ENCODE peak calls at places on chromosomes 1 and 21, in seven cellular contexts. E is IMR-90, M is BJ, J is esophagus squamous epithelium, W is upper lobe of right lung, V is mesendoderm, R is heart left ventricle. F is an unnamed sample.

GRCh38 chr1:89781494-89782126 is 39.2 kb upstream of the LRRC8D start:
- DNase-seq in V (no peak), W (no peak), J (no peak), E (no peak), M (no peak), R (no peak), F (no peak)

GRCh38 chr1:185843297-185843869 is 109.2 kb downstream of the HMCN1 start:
- DNase-seq in R (no peak), J (no peak), M (no peak), E (no peak), V (no peak), W (no peak), F (no peak)

GRCh38 chr1:110880708-110881374 is 7.9 kb downstream of the CD53 start:
- DNase-seq in V (no peak), M (no peak), W (no peak), J (no peak), E (no peak), R (no peak), F (no peak)

GRCh38 chr1:236149003-236149595 is 6.8 kb downstream of the GPR137B start:
- DNase-seq in M (no peak), V (no peak), J (no peak), E (no peak), W (no peak), R (no peak), F (no peak)

GRCh38 chr1:47898156-47898825 is 98.9 kb downstream of the TRABD2B start:
- DNase-seq in R (no peak), J (no peak), V (peak; percentile 89), E (no peak), W (no peak), M (no peak), F (no peak)

GRCh38 chr1:87435484-87435883 is 106.8 kb downstream of the LMO4 start:
- DNase-seq in M (no peak), W (no peak), V (no peak), J (no peak), E (no peak), R (no peak), F (peak; percentile 53)

GRCh38 chr21:29645666-29646553 is 293.9 kb downstream of the GRIK1 start:
- DNase-seq in J (no peak), R (no peak), V (no peak), M (no peak), E (no peak), W (no peak), F (no peak)

GRCh38 chr21:45874716-45875415 is 106.7 kb upstream of the COL6A1 start:
- DNase-seq in E (peak; percentile 98), V (no peak), J (no peak), R (no peak), M (peak; percentile 81), W (peak; percentile 58), F (no peak)

GRCh38 chr1:235767795-235768194 is 98.9 kb downstream of the LYST start:
- DNase-seq in E (no peak), R (no peak), V (no peak), W (no peak), M (no peak), J (no peak), F (no peak)

GRCh38 chr1:243433737-243434370 is 178.0 kb downstream of the SDCCAG8 start:
- DNase-seq in V (no peak), M (no peak), E (peak; percentile 57), R (no peak), W (no peak), J (no peak), F (no peak)

GRCh38 chr1:171943973-171944561 is 102.8 kb downstream of the DNM3 start:
- DNase-seq in W (no peak), M (no peak), R (no peak), E (no peak), V (no peak), J (no peak), F (no peak)

GRCh38 chr1:153360190-153360589 is 2.5 kb downstream of the S100A9 start:
- DNase-seq in E (no peak), W (no peak), V (no peak), R (no peak), J (no peak), M (no peak), F (no peak)

GRCh38 chr1:22383526-22384291 is 67.9 kb upstream of the ZBTB40 start:
- DNase-seq in M (no peak), R (no peak), E (no peak), J (no peak), V (no peak), W (no peak), F (peak; percentile 69)

GRCh38 chr1:66925944-66926343 is 1.2 kb downstream of the MIER1 start:
- DNase-seq in V (peak; percentile 38), M (no peak), J (no peak), W (no peak), R (no peak), E (no peak), F (no peak)

GRCh38 chr1:240293706-240294105 is 202.0 kb downstream of the FMN2 start:
- DNase-seq in J (no peak), V (no peak), W (no peak), E (peak; percentile 18), R (no peak), M (no peak), F (no peak)

GRCh38 chr1:106571109-106571508 is 485.4 kb upstream of the PRMT6 start:
- DNase-seq in M (no peak), E (no peak), J (no peak), R (no peak), V (peak; percentile 31), W (no peak), F (no peak)

GRCh38 chr1:14649976-14650375 is 51.5 kb downstream of the KAZN start:
- DNase-seq in W (no peak), E (no peak), V (no peak), R (no peak), J (no peak), M (no peak), F (no peak)

GRCh38 chr1:24557711-24558121 is 1.8 kb downstream of the NCMAP start:
- DNase-seq in R (no peak), J (no peak), W (peak; percentile 51), M (no peak), V (no peak), E (no peak), F (no peak)

GRCh38 chr1:174358786-174359453 is 88.8 kb upstream of the GPR52 start:
- DNase-seq in W (no peak), V (no peak), R (no peak), E (no peak), J (no peak), M (no peak), F (no peak)

GRCh38 chr1:111602974-111603373 is 16.6 kb upstream of the RAP1A start:
- DNase-seq in V (no peak), M (no peak), J (no peak), R (no peak), E (no peak), W (no peak), F (no peak)

GRCh38 chr1:180935326-180936109 is 22.8 kb downstream of the KIAA1614 start:
- DNase-seq in J (no peak), R (no peak), V (no peak), E (no peak), W (no peak), M (no peak), F (no peak)

GRCh38 chr21:43611598-43612369 is 47.5 kb downstream of the HSF2BP start:
- DNase-seq in E (peak; percentile 95), V (peak; percentile 73), J (no peak), W (peak; percentile 84), M (no peak), R (peak; percentile 70), F (peak; percentile 80)

GRCh38 chr1:236552901-236553300 is 29.1 kb downstream of the LGALS8 start:
- DNase-seq in J (no peak), E (no peak), W (no peak), V (no peak), R (no peak), M (no peak), F (no peak)

GRCh38 chr1:245322673-245323072 is 167.9 kb downstream of the KIF26B start:
- DNase-seq in R (no peak), E (no peak), M (no peak), V (no peak), J (no peak), W (no peak), F (no peak)
- H3K36me3 ChIP-seq in R (no peaks in the 10 kb centered on the region), E (no peaks in the 10 kb centered on the region), M (no peaks in the 10 kb centered on the region), V (no peaks in the 10 kb centered on the region), J (no peaks in the 10 kb centered on the region), W (no peaks in the 10 kb centered on the region), F (no peaks in the 10 kb centered on the region)

GRCh38 chr1:95311006-95311405 is 77.0 kb downstream of the RWDD3 start:
- DNase-seq in J (no peak), M (no peak), R (no peak), V (no peak), E (no peak), W (no peak), F (no peak)

GRCh38 chr1:95311762-95312161 is 77.8 kb downstream of the RWDD3 start:
- DNase-seq in J (no peak), R (no peak), W (no peak), M (no peak), V (no peak), E (no peak), F (no peak)

GRCh38 chr1:95309031-95309459 is 75.0 kb downstream of the RWDD3 start:
- DNase-seq in J (no peak), V (peak; percentile 84), M (no peak), R (no peak), W (no peak), E (peak; percentile 21), F (peak; percentile 38)

GRCh38 chr1:95308276-95308675 is 74.3 kb downstream of the RWDD3 start:
- DNase-seq in E (no peak), J (no peak), W (no peak), R (no peak), M (no peak), V (peak; percentile 78), F (no peak)

GRCh38 chr1:95312181-95312580 is 78.2 kb downstream of the RWDD3 start:
- DNase-seq in J (no peak), V (no peak), W (no peak), E (no peak), M (no peak), R (no peak), F (no peak)
- H3K36me3 ChIP-seq in J (no peaks in the 10 kb centered on the region), V (no peaks in the 10 kb centered on the region), W (no peaks in the 10 kb centered on the region), E (no peaks in the 10 kb centered on the region), M (no peaks in the 10 kb centered on the region), R (no peaks in the 10 kb centered on the region), F (no peaks in the 10 kb centered on the region)

DNA sequence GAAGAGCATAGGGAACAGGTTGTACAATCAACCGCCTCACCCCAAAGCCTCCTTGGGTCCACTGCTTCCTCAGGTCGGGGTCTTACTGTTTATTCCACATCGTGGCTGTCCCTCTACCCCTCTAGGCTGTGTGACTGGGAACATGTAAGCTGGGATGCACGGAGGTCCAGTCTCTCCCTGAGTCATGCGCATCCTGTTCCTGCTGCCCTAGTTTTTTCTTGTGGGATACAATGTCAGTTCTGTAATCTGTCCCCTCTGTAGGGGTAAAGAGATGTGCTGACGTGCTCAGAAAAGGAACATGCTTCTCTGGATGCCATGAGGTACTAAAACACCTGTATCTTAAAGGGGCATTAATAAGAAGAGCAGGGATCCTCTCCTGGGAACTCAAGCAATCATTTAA is 66.2 kb downstream of the SLC45A1 start:
- DNase-seq in V (no peak), M (no peak), W (no peak), J (no peak), R (no peak), E (peak; percentile 59), F (no peak)
- H3K36me3 ChIP-seq in V (no peaks in the 10 kb centered on the region), M (peaks cover 12% of the 10 kb centered on the region), W (peaks cover 4% of the 10 kb centered on the region), J (no peaks in the 10 kb centered on the region), R (peaks cover 48% of the 10 kb centered on the region), E (peaks cover 55% of the 10 kb centered on the region), F (no peaks in the 10 kb centered on the region)

DNA sequence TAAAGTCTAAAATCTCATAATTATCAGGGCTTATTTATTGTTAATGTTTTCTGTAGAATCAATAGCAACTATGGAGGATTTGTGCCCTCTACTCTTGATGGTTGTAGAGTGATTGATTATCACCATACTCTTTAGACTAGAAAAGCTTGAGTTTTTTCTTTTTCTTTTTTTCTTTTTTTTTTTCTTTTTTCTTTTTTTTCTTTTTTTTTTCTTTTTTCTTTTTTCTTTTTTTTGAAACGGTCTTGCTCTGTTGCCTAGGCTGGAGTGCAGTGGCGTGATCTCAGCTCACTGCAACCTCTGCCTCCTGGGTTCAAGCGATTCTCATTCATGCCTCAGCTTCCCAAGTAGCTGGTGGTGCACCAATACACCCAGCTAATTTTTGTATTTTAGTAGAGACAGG is 29.7 kb downstream of the TOR1AIP1 start:
- DNase-seq in W (no peak), E (no peak), J (no peak), M (no peak), V (no peak), R (no peak), F (no peak)
- H3K36me3 ChIP-seq in W (peaks cover 84% of the 10 kb centered on the region), E (peaks cover 23% of the 10 kb centered on the region), J (peaks cover 3% of the 10 kb centered on the region), M (peaks cover 3% of the 10 kb centered on the region), V (no peaks in the 10 kb centered on the region), R (peaks cover 97% of the 10 kb centered on the region), F (no peaks in the 10 kb centered on the region)

F was measured in testis.